ENCODE peak calls at places on chromosomes 1 and 21, in four cellular contexts. Q is HCT116, K is H1, N is K562. U is an unnamed sample.

GRCh38 chr1:156368157-156368658 is 803 bp upstream of the RHBG start:
- DNase-seq in Q (no peak), K (no peak), N (no peak), U (peak; percentile 67)

GRCh38 chr1:157484573-157484972 is 67.7 kb downstream of the FCRL5 start:
- DNase-seq in Q (no peak), K (no peak), N (no peak), U (no peak)

GRCh38 chr21:29641635-29642550 is 297.9 kb downstream of the GRIK1 start:
- DNase-seq in Q (no peak), K (no peak), N (peak; percentile 91), U (no peak)

GRCh38 chr1:110218739-110219138 is 8.6 kb downstream of the KCNC4 start:
- DNase-seq in Q (no peak), K (no peak), N (peak; percentile 42), U (no peak)

GRCh38 chr1:171152533-171152932 is 32.6 kb upstream of the FMO2 start:
- DNase-seq in Q (no peak), K (no peak), N (no peak), U (no peak)

GRCh38 chr1:3473381-3473844 is 18.9 kb downstream of the ARHGEF16 start:
- DNase-seq in Q (no peak), K (no peak), N (no peak), U (no peak)

GRCh38 chr1:23354260-23354659 is 10.2 kb upstream of the HNRNPR start:
- DNase-seq in Q (no peak), K (no peak), N (peak; percentile 29), U (peak; percentile 16)

GRCh38 chr1:179953974-179954493 is 576 bp upstream of the CEP350 start:
- DNase-seq in Q (no peak), K (no peak), N (no peak), U (peak; percentile 49)

GRCh38 chr1:208008534-208008933 is 97.6 kb upstream of the CD34 start:
- DNase-seq in Q (no peak), K (no peak), N (no peak), U (no peak)

GRCh38 chr1:201020040-201020591 is 3.4 kb downstream of the KIF21B start:
- DNase-seq in Q (no peak), K (no peak), N (no peak), U (peak; percentile 33)

GRCh38 chr1:230243583-230244377 is 176.7 kb downstream of the GALNT2 start:
- DNase-seq in Q (no peak), K (no peak), N (no peak), U (no peak)

GRCh38 chr1:171486048-171486519 is 754 bp downstream of the PRRC2C start:
- DNase-seq in Q (peak; percentile 16), K (no peak), N (no peak), U (peak; percentile 50)

GRCh38 chr1:65256860-65257719 is 52.3 kb upstream of the DNAJC6 start:
- DNase-seq in Q (no peak), K (no peak), N (no peak), U (no peak)

GRCh38 chr1:61993331-61993961 is 201.2 kb upstream of the L1TD1 start:
- DNase-seq in Q (no peak), K (no peak), N (no peak), U (no peak)

GRCh38 chr1:205140113-205140512 is 18.3 kb upstream of the RBBP5 start:
- DNase-seq in Q (no peak), K (no peak), N (no peak), U (no peak)

GRCh38 chr1:172320723-172321122 is 99.8 kb upstream of the C1orf105 start:
- DNase-seq in Q (no peak), K (no peak), N (no peak), U (no peak)

GRCh38 chr1:117036018-117036421 is 24.1 kb upstream of the TTF2 start:
- DNase-seq in Q (no peak), K (peak; percentile 5), N (no peak), U (no peak)

GRCh38 chr1:117633423-117633822 is 27.6 kb downstream of the TENT5C start:
- DNase-seq in Q (no peak), K (no peak), N (no peak), U (no peak)

GRCh38 chr1:90862782-90863181 is 145.7 kb upstream of the BARHL2 start:
- DNase-seq in Q (no peak), K (no peak), N (no peak), U (no peak)

GRCh38 chr1:20080441-20081330 is 10.7 kb downstream of the PLA2G5 start:
- DNase-seq in Q (no peak), K (no peak), N (no peak), U (no peak)

GRCh38 chr1:68442822-68443556 is 6.8 kb downstream of the RPE65 start:
- DNase-seq in Q (peak; percentile 43), K (no peak), N (peak; percentile 39), U (peak; percentile 21)

GRCh38 chr1:80318108-80318507 is 1311.6 kb upstream of the ADGRL4 start:
- DNase-seq in Q (no peak), K (no peak), N (no peak), U (no peak)

GRCh38 chr1:243850368-243851128 is 505 bp upstream of the AKT3 start:
- DNase-seq in Q (no peak), K (no peak), N (peak; percentile 80), U (peak; percentile 3)

GRCh38 chr1:179937668-179938259 is 16.8 kb upstream of the CEP350 start:
- DNase-seq in Q (no peak), K (no peak), N (no peak), U (no peak)

GRCh38 chr1:201128962-201129361 is 2.0 kb upstream of the ASCL5 start:
- DNase-seq in Q (no peak), K (no peak), N (no peak), U (no peak)

GRCh38 chr1:43664369-43664768 is 14.4 kb downstream of the KDM4A start:
- DNase-seq in Q (no peak), K (no peak), N (no peak), U (no peak)

GRCh38 chr1:229121845-229122436 is 149.0 kb upstream of the RAB4A start:
- DNase-seq in Q (no peak), K (no peak), N (no peak), U (no peak)

GRCh38 chr1:205236526-205236925 is 8.8 kb downstream of the TMCC2 start:
- DNase-seq in Q (no peak), K (no peak), N (no peak), U (no peak)

GRCh38 chr1:37634554-37635308 is at the start of gene RSPO1:
- DNase-seq in Q (no peak), K (no peak), N (peak; percentile 33), U (no peak)

GRCh38 chr1:150708595-150708994 is 11.6 kb upstream of the GOLPH3L start:
- DNase-seq in Q (no peak), K (no peak), N (no peak), U (no peak)

GRCh38 chr1:229769006-229769405 is 143.0 kb downstream of the URB2 start:
- DNase-seq in Q (no peak), K (no peak), N (no peak), U (no peak)

GRCh38 chr1:198623920-198624647 is 14.8 kb upstream of the PTPRC start:
- DNase-seq in Q (no peak), K (no peak), N (no peak), U (no peak)

GRCh38 chr1:99756598-99756997 is 9.8 kb downstream of the FRRS1 start:
- DNase-seq in Q (peak; percentile 51), K (no peak), N (no peak), U (no peak)

GRCh38 chr1:169312084-169312954 is 55.3 kb downstream of the NME7 start:
- DNase-seq in Q (peak; percentile 90), K (no peak), N (peak; percentile 58), U (no peak)

GRCh38 chr1:235940282-235940681 is 73.6 kb upstream of the LYST start:
- DNase-seq in Q (no peak), K (no peak), N (no peak), U (no peak)

GRCh38 chr1:202069670-202070069 is 53.0 kb upstream of the GPR37L1 start:
- DNase-seq in Q (no peak), K (no peak), N (peak; percentile 2), U (peak; percentile 82)

GRCh38 chr1:77467196-77467595 is 185.4 kb downstream of the AK5 start:
- DNase-seq in Q (no peak), K (no peak), N (no peak), U (no peak)

GRCh38 chr1:77889671-77890070 is 1.2 kb downstream of the NEXN start:
- DNase-seq in Q (no peak), K (no peak), N (no peak), U (no peak)

GRCh38 chr21:31182231-31183129 is 144.2 kb upstream of the KRTAP19-8 start:
- DNase-seq in Q (no peak), K (no peak), N (no peak), U (no peak)

DNA sequence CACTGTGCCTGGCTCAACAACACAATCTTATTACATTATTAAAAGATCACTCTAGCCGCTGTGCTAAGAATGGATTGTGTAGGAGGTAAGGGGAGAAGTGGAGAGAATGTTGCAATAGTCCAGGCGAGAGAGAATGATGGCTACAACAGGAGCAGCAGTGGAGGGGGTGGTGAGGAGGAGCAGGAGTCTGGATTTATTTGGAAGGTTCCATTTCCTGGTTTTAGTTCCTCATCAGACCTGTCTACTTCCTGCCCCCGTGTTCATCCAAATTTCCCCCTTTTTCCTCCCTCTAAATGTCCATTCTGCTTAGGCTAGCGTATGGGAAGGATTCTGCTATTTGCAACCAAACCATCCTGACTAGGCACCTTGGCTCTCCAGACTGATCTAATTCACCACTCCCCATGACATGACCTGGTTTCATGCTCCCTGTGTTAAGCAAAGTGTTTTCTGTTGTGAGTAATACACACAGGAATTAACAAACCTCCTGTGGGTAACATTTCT is 35.1 kb upstream of the EYA3 start:
- DNase-seq in Q (no peak), K (no peak), N (no peak), U (no peak)
- TF ChIP-seq FOSL1 in Q (no peak), K (no peak), N (no peak), U (no peak)

GRCh38 chr1:224621813-224622682 is 5.9 kb downstream of the CNIH3 start:
- DNase-seq in Q (no peak), K (no peak), N (no peak), U (no peak)
- TF ChIP-seq FOSL1 in Q (no peak), K (no peak), N (no peak), U (no peak)

DNA sequence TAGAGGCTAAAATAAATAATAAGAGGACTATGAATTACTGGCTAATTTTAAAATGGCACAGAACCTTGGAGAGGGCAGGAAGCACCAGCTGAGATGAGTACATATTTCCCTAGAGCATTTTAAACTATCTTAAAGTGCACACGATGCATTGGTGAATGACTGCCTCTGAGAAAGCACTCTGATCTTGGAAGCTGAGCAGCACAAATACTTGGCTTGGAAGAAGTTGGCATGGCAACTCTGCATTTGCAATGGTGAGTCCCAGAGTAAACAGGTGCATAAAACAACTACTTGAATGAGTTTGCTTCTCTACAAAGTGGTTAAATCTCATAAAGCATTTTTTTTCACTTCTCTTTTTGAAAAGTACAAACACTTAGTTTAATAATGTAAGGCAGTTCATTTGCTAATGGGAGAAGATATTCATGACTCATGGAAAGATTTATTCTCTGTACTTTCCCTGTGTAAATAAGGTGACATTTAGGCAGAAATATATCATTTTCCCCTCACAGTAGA is 204.8 kb downstream of the LHX8 start:
- DNase-seq in Q (no peak), K (no peak), N (no peak), U (no peak)
- TF ChIP-seq FOSL1 in Q (no peak), K (no peak), N (no peak), U (no peak)

GRCh38 chr1:161070737-161071136 is 1.0 kb upstream of the ARHGAP30 start:
- DNase-seq in Q (no peak), K (no peak), N (no peak), U (no peak)

GRCh38 chr1:161069731-161070270 is at the start of gene ARHGAP30:
- DNase-seq in Q (no peak), K (no peak), N (no peak), U (no peak)

GRCh38 chr1:161072751-161073449 is 3.2 kb upstream of the ARHGAP30 start:
- DNase-seq in Q (no peak), K (no peak), N (no peak), U (peak; percentile 22)

GRCh38 chr1:161073474-161074121 is 3.9 kb upstream of the ARHGAP30 start:
- DNase-seq in Q (no peak), K (no peak), N (no peak), U (peak; percentile 50)

GRCh38 chr1:161071886-161072371 is 2.2 kb upstream of the ARHGAP30 start:
- DNase-seq in Q (peak; percentile 29), K (peak; percentile 33), N (peak; percentile 77), U (peak; percentile 68)
- TF ChIP-seq FOSL1 in Q (no peak), K (no peak), N (no peak), U (no peak)

U was measured in HepG2.